ENCODE peak calls at places on chromosomes 3 and 15, in six cellular contexts. H is GF-D8; R is stimulated activated CD4-positive, alpha-beta T cell treated with anti-CD3 and anti-CD28 coated beads, Interleukin-1b, Interleukin-23, amount 100 ng/mL, for 48 hours; D is substantia nigra; X is NCI-H774; G is RPMI8226. T is an unnamed sample.

GRCh38 chr15:67149859-67150824 is 84.7 kb downstream of the SMAD3 start:
- DNase-seq in H (no peak), G (no peak), R (peak), D (no peak), X (no peak), T (no peak)

GRCh38 chr3:56680054-56680453 is 3.0 kb downstream of the TASOR start:
- DNase-seq in G (no peak), X (no peak), D (no peak), H (no peak), R (no peak), T (no peak)

GRCh38 chr15:99371180-99372103 is 120.2 kb downstream of the LRRC28 start:
- DNase-seq in D (no peak), G (no peak), R (no peak), H (no peak), X (no peak), T (no peak)

GRCh38 chr15:26087395-26087794 is 224.3 kb upstream of the ATP10A start:
- DNase-seq in X (no peak), D (no peak), H (no peak), G (no peak), R (no peak), T (no peak)

GRCh38 chr3:59245879-59246501 is 196.2 kb upstream of the CFAP20DC start:
- DNase-seq in G (no peak), X (no peak), R (no peak), H (no peak), D (peak), T (no peak)

GRCh38 chr3:149013726-149014125 is 22.4 kb downstream of the GYG1 start:
- DNase-seq in X (no peak), R (no peak), H (no peak), G (no peak), D (no peak), T (no peak)

GRCh38 chr3:55486857-55487375 is at the start of gene WNT5A:
- DNase-seq in D (no peak), X (peak), G (peak), R (no peak), H (no peak), T (no peak)

GRCh38 chr15:74815121-74815933 is 2.7 kb downstream of the LMAN1L start:
- DNase-seq in R (no peak), H (no peak), D (no peak), X (no peak), G (peak), T (peak)

GRCh38 chr3:111538687-111539086 is 3.3 kb upstream of the CD96 start:
- DNase-seq in D (no peak), R (no peak), G (peak), X (no peak), H (peak), T (no peak)

GRCh38 chr3:182738583-182739514 is 54.5 kb upstream of the ATP11B start:
- DNase-seq in G (no peak), R (no peak), H (no peak), X (no peak), D (no peak), T (no peak)

GRCh38 chr3:71492566-71492965 is 91.0 kb downstream of the FOXP1 start:
- DNase-seq in X (no peak), G (no peak), D (no peak), R (no peak), H (no peak), T (no peak)

GRCh38 chr15:59549339-59549807 is 62.2 kb upstream of the GCNT3 start:
- DNase-seq in R (no peak), G (no peak), X (no peak), H (no peak), D (no peak), T (no peak)

GRCh38 chr15:31345606-31346366 is 19.2 kb downstream of the KLF13 start:
- DNase-seq in G (no peak), R (no peak), D (no peak), H (no peak), X (no peak), T (no peak)

GRCh38 chr3:117019082-117019713 is 309.6 kb downstream of the TUSC7 start:
- DNase-seq in G (peak), D (peak), R (peak), H (peak), X (peak), T (peak)

GRCh38 chr3:177382944-177383343 is 185.7 kb upstream of the TBL1XR1 start:
- DNase-seq in R (no peak), D (no peak), G (no peak), X (no peak), H (no peak), T (no peak)

GRCh38 chr3:123344175-123344908 is 104.5 kb downstream of the ADCY5 start:
- DNase-seq in H (no peak), R (no peak), G (peak), X (no peak), D (no peak), T (no peak)

GRCh38 chr15:88015228-88015860 is 241.2 kb downstream of the NTRK3 start:
- DNase-seq in X (no peak), G (no peak), D (no peak), R (no peak), H (no peak), T (peak)

GRCh38 chr15:57133127-57133968 is 214.9 kb downstream of the TCF12 start:
- DNase-seq in H (no peak), G (no peak), R (peak), X (peak), D (peak), T (peak)

GRCh38 chr15:73573572-73573971 is 59.6 kb downstream of the NPTN start:
- DNase-seq in R (no peak), X (no peak), D (no peak), G (no peak), H (no peak), T (no peak)

GRCh38 chr3:33145901-33146580 is 32.2 kb downstream of the CRTAP start:
- DNase-seq in R (no peak), D (no peak), X (no peak), G (no peak), H (no peak), T (no peak)

GRCh38 chr3:156681003-156681402 is 6.6 kb downstream of the TIPARP start:
- DNase-seq in D (no peak), G (peak), X (peak), R (no peak), H (peak), T (no peak)

GRCh38 chr15:43220991-43221403 is at the start of gene EPB42:
- DNase-seq in X (no peak), H (no peak), R (no peak), D (no peak), G (no peak), T (no peak)

T was measured in amygdala.